ENCODE peak calls at places on chromosomes 16 and 17, in six cellular contexts. K is IMR-90, M is H1, N is neuronal stem cell, E is H9, A is trophoblast cell. B is an unnamed sample.

GRCh38 chr16:11200523-11201063 is 55.4 kb downstream of the SOCS1 start:
- DNase-seq in M (no peak), N (no peak), K (no peak), E (no peak), A (no peak), B (no peak)

GRCh38 chr16:66713076-66713475 is 16.5 kb upstream of the CMTM4 start:
- DNase-seq in N (no peak), K (no peak), E (no peak), M (no peak), A (no peak), B (no peak)

GRCh38 chr17:81999975-82000802 is 22.5 kb downstream of the CENPX start:
- DNase-seq in M (peak), K (no peak), N (no peak), A (no peak), E (no peak), B (no peak)

GRCh38 chr17:15779119-15779518 is 47.0 kb downstream of the TBC1D26 start:
- DNase-seq in K (no peak), N (no peak), M (no peak), E (no peak), A (no peak), B (no peak)

GRCh38 chr16:66662445-66663194 is 33.9 kb downstream of the CMTM4 start:
- DNase-seq in A (no peak), K (peak), E (no peak), N (no peak), M (no peak), B (peak)

GRCh38 chr16:22762486-22762885 is 51.5 kb upstream of the HS3ST2 start:
- DNase-seq in M (no peak), K (no peak), E (no peak), N (no peak), A (no peak), B (no peak)

GRCh38 chr17:4378626-4379025 is 12.2 kb upstream of the UBE2G1 start:
- DNase-seq in N (no peak), A (peak), K (no peak), E (no peak), M (no peak), B (no peak)

GRCh38 chr17:1379930-1380313 is 20.1 kb downstream of the YWHAE start:
- DNase-seq in A (no peak), E (no peak), N (no peak), M (no peak), K (no peak), B (peak)

GRCh38 chr16:23871924-23872323 is 36.1 kb downstream of the PRKCB start:
- DNase-seq in E (no peak), A (no peak), M (no peak), N (no peak), K (no peak), B (no peak)

GRCh38 chr17:70320642-70321345 is 151.5 kb downstream of the KCNJ2 start:
- DNase-seq in A (no peak), M (no peak), N (no peak), E (no peak), K (peak), B (peak)

GRCh38 chr17:80082403-80083135 is 18.8 kb upstream of the GAA start:
- DNase-seq in M (peak), K (peak), A (peak), E (peak), N (peak), B (peak)

GRCh38 chr17:27244019-27244418 is 49.9 kb upstream of the WSB1 start:
- DNase-seq in E (no peak), A (no peak), K (no peak), N (no peak), M (no peak), B (no peak)

GRCh38 chr16:57235128-57236092 is 9.6 kb upstream of the ARL2BP start:
- DNase-seq in N (no peak), A (no peak), M (no peak), E (no peak), K (peak), B (peak)

GRCh38 chr16:3654249-3654991 is at the start of gene DNASE1:
- DNase-seq in E (peak), K (peak), M (peak), A (peak), N (peak), B (peak)

GRCh38 chr17:15981208-15981607 is 18.3 kb downstream of the ZSWIM7 start:
- DNase-seq in E (no peak), N (no peak), K (no peak), M (no peak), A (no peak), B (no peak)

GRCh38 chr16:75092777-75093176 is 23.8 kb downstream of the LDHD start:
- DNase-seq in A (no peak), N (no peak), M (no peak), K (no peak), E (no peak), B (no peak)

GRCh38 chr17:58666858-58667267 is 25.0 kb downstream of the TEX14 start:
- DNase-seq in K (peak), M (no peak), N (no peak), E (peak), A (peak), B (no peak)

GRCh38 chr17:19857640-19858039 is 10.1 kb downstream of the ULK2 start:
- DNase-seq in M (no peak), E (no peak), N (no peak), A (no peak), K (no peak), B (no peak)

GRCh38 chr16:76335187-76335974 is 58.2 kb downstream of the CNTNAP4 start:
- DNase-seq in E (no peak), A (no peak), K (no peak), M (no peak), N (no peak), B (no peak)

GRCh38 chr17:81803728-81804558 is at the start of gene GCGR:
- DNase-seq in E (no peak), N (no peak), K (no peak), A (no peak), M (no peak), B (no peak)

GRCh38 chr17:39261286-39261685 is 35.5 kb upstream of the STAC2 start:
- DNase-seq in K (no peak), E (peak), A (no peak), M (peak), N (no peak), B (no peak)

GRCh38 chr16:58885528-58886170 is 151.5 kb upstream of the GOT2 start:
- DNase-seq in E (no peak), N (no peak), M (no peak), K (no peak), A (no peak), B (no peak)

GRCh38 chr17:49976163-49976827 is 7.3 kb downstream of the DLX4 start:
- DNase-seq in K (no peak), N (no peak), A (peak), E (no peak), M (no peak), B (no peak)

GRCh38 chr16:69150146-69150865 is 17.9 kb downstream of the UTP4 start:
- DNase-seq in E (peak), N (peak), A (peak), M (peak), K (peak), B (peak)

GRCh38 chr17:36910513-36910912 is 26.8 kb upstream of the LHX1 start:
- DNase-seq in A (no peak), N (no peak), E (no peak), K (no peak), M (no peak), B (no peak)

GRCh38 chr17:73769480-73769879 is 125.2 kb upstream of the SDK2 start:
- DNase-seq in M (no peak), N (no peak), E (no peak), A (no peak), K (no peak), B (no peak)

GRCh38 chr16:1021553-1022160 is 40.1 kb downstream of the SOX8 start:
- DNase-seq in E (no peak), M (no peak), K (no peak), N (no peak), A (no peak), B (no peak)

GRCh38 chr16:2702871-2703745 is 16.9 kb downstream of the PRSS27 start:
- DNase-seq in M (no peak), K (no peak), A (no peak), E (no peak), N (no peak), B (no peak)

GRCh38 chr16:87374313-87374712 is 9.3 kb downstream of the FBXO31 start:
- DNase-seq in K (no peak), E (no peak), N (no peak), M (no peak), A (no peak), B (no peak)

GRCh38 chr16:69315486-69316311 is 4.5 kb downstream of the VPS4A start:
- DNase-seq in M (no peak), K (no peak), E (no peak), N (no peak), A (no peak), B (no peak)

DNA sequence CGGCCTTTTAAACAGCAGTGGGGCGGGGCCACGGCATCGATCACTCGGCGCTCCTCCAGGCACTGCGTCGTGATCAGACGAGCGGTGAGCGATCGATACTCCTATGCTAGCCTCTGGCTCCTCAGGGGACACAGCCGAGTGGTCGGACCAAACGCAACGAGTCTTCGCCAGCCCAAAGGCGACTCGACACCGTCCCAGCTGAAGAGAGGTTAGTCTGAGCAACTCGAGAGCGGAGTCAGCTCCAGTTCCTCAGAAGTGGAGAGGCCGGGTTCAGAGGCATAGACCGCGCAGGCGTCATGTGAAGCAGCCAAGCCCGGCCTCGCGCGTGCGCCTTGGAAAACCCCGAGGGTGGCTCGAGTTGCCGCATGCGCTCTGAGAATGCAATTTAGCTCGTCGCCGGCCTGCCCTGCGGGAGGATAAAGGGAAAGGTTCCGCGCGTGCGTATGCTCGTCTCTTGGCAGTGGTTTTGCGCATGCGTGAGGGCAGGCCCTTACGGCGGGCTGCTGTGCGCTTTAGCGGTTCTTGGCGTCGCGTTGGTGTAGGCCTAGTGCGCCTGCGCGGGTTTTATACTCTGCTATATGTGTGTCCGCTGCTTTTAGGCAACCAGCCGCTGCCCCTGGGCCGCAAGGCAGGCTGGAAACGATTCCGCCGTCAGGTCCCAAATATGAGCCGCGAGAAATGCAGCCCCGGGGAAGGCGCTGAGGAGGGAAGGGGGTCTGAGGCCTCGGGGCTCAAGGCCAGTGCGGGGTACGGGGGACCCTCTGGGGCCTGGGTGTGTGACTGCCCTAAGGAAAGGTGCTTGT is at the start of gene KDM8:
- DNase-seq in M (peak), N (peak), A (peak), K (peak), E (peak), B (peak)
- H3K4ac ChIP-seq in M (peak), N (peak), A (peak), K (peak), E (no peak), B (peak)

DNA sequence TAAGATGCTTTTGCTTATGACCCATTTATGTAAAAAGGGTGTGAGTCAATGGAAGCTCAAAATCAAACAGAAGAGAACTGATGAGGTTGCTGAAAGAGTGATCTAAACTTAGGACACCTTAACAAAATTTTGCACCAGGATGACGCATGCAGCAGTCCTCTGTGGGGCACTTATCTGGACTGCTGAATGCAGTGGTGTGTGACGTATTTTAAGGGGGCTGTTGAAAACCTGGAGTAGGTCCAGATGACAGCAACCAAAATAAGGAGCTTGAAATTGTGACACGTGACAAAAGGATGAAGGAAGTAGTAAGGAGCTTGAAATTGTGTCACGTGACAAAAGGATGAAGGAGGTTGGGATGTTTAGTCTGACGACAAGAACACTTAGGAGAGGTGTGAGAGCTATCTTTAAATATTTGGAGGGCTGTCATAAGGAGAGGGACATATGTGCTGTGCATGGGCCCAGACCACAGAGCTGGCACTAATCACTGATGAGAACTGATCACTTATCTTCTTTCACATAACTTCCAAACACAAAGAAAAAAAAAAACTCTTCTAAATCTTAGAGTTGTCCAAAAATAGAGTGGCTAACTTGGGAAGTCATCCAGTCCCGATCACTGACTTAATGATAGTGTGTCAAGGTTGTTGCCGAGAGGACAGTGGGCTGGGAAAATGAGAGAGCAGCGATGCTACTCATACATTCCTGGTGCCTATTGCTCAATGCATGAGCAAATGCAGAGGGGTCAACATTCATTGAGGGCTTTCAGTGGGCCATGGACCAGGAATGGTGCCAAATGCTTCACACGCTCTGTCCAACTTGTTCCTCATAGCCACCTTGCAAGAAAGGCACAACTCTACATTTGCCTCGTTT is 264.2 kb upstream of the ZFHX3 start:
- DNase-seq in N (no peak), M (no peak), A (no peak), E (no peak), K (peak), B (no peak)
- H4K91ac ChIP-seq in N (no peak), M (no peak), A (no peak), E (no peak), K (no peak), B (no peak)

GRCh38 chr16:48609453-48610023 is 442 bp downstream of the N4BP1 start:
- DNase-seq in M (peak), A (peak), N (no peak), E (peak), K (peak), B (peak)
- H3K4ac ChIP-seq in M (peak), A (peak), N (no peak), E (no peak), K (peak), B (peak)

DNA sequence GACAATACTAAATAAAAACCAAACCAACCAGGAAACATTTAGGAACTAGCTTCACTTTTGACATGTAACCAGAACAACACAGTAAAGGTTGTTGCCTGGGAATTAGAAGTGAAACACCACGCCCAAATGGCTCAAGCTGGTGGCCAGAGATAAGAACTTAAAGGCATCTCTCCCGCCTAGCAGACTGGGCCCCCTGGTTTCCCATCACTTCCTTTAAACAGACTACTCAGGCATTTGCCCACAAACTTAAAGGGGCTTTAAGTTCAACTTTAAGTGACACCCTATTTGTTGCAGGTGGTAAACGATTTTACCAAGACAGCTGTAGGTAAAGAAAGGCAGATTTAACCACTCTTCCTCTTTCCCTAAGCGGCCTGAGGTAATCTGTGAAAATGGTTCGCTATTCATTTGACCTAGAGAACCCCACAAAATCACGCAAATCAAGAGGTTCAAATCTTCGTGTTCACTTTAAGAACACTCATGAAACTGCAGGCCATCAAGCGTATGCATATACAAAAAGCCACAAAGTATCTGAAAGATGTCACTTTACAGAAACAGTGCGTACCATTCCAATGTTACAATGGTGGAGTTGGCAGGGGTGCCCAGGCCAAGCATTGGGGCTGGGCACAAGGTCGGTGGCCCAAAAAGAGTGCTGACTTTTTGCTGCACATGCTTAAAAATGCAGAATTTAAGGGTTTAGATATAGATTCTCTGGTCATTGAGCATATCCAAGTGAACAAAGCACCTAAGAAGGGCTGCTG is 40.8 kb upstream of the BPTF start:
- DNase-seq in N (no peak), A (no peak), K (no peak), M (no peak), E (no peak), B (no peak)
- H4K91ac ChIP-seq in N (no peak), A (no peak), K (no peak), M (no peak), E (no peak), B (no peak)

GRCh38 chr16:30085247-30085646 is 6.5 kb downstream of the TBX6 start:
- DNase-seq in M (no peak), E (no peak), N (no peak), A (no peak), K (no peak), B (no peak)
- H3K4ac ChIP-seq in M (no peak), E (no peak), N (no peak), A (no peak), K (no peak), B (no peak)

DNA sequence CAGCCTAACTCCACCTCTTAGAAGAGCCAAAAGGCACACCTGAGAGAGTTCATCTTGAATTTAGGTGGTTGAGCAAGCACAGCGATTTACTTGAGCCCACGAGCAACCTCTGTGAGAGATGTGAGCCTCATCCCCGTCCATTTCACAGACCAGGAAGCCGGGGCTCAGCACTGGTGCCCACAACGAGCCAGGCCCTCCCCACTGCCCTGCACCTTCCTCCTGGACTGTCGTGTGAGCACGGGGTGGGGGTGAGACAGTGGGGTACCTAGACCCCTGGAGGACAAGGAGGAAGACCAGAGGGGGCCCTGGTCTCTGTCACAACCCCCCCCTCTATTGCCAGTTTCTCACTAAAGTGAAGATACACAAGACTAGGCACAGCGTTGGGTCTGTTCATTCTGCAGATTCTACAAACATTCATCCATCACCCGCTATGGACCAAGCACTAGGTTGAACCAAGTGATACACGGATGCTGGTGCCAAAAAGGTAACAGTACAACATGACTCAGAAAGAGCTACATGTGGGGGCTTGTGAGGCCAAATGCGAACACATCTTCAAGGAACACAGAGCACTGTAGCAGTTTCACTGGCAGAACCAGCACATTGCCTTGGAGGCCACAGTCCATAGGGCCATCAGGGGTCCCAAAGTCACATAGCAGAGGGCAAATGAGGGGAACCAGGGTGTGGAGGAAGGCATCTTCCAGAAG is 231.9 kb downstream of the PARN start:
- DNase-seq in A (no peak), N (no peak), E (no peak), K (peak), M (no peak), B (no peak)
- H4K91ac ChIP-seq in A (peak), N (no peak), E (no peak), K (peak), M (no peak), B (no peak)

GRCh38 chr17:7852919-7853692 is 1.8 kb upstream of the TMEM88 start:
- DNase-seq in M (peak), A (no peak), N (no peak), E (peak), K (no peak), B (no peak)

GRCh38 chr17:7854851-7855642 is at the start of gene TMEM88:
- DNase-seq in K (no peak), N (peak), A (no peak), M (peak), E (peak), B (peak)

GRCh38 chr17:7854078-7854777 is 638 bp upstream of the TMEM88 start:
- DNase-seq in K (no peak), E (peak), M (peak), N (no peak), A (no peak), B (no peak)

GRCh38 chr17:7852262-7852670 is 2.6 kb upstream of the TMEM88 start:
- DNase-seq in M (no peak), K (no peak), E (no peak), N (no peak), A (no peak), B (no peak)

DNA sequence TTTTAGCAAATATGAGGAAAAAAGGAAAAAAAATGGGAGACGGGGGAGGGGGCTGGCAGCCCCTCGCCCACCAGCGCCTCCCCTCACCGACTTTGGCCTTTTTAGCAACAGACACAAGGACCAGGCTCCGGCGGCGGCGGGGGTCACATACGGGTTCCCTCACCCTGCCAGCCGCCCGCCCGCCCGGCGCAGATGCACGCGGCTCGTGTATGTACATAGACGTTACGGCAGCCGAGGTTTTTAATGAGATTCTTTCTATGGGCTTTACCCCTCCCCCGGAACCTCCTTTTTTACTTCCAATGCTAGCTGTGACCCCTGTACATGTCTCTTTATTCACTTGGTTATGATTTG is 1.2 kb upstream of the TMEM88 start:
- DNase-seq in N (no peak), K (no peak), A (no peak), M (peak), E (peak), B (no peak)
- H3K4ac ChIP-seq in N (no peak), K (no peak), A (no peak), M (no peak), E (no peak), B (no peak)